ENCODE peak calls at places on chromosomes 3 and 15, in four cellular contexts. One of them, this sample, is unnamed.

GRCh38 chr3:112007641-112008040 is 8.9 kb downstream of the TAGLN3 start:
- DNase-seq in CD8-positive, alpha-beta T cell: no peak
- DNase-seq in CD4-positive, alpha-beta T cell: no peak
- DNase-seq in breast epithelium: no peak
- DNase-seq in this sample: peak; percentile 50

GRCh38 chr3:43213631-43214030 is 72.7 kb upstream of the SNRK start:
- DNase-seq in CD8-positive, alpha-beta T cell: no peak
- DNase-seq in CD4-positive, alpha-beta T cell: no peak
- DNase-seq in breast epithelium: no peak
- DNase-seq in this sample: peak; percentile 18

GRCh38 chr3:58105196-58105595 is 97.0 kb downstream of the FLNB start:
- DNase-seq in CD8-positive, alpha-beta T cell: no peak
- DNase-seq in CD4-positive, alpha-beta T cell: no peak
- DNase-seq in breast epithelium: no peak
- DNase-seq in this sample: no peak

GRCh38 chr3:50028336-50028735 is 60.4 kb upstream of the RBM5 start:
- DNase-seq in CD8-positive, alpha-beta T cell: no peak
- DNase-seq in CD4-positive, alpha-beta T cell: no peak
- DNase-seq in breast epithelium: no peak
- DNase-seq in this sample: no peak

GRCh38 chr3:167883452-167883851 is 147.9 kb downstream of the SERPINI1 start:
- DNase-seq in CD8-positive, alpha-beta T cell: no peak
- DNase-seq in CD4-positive, alpha-beta T cell: no peak
- DNase-seq in breast epithelium: no peak
- DNase-seq in this sample: no peak

GRCh38 chr3:39202094-39202493 is 9.7 kb upstream of the XIRP1 start:
- DNase-seq in CD8-positive, alpha-beta T cell: no peak
- DNase-seq in CD4-positive, alpha-beta T cell: no peak
- DNase-seq in breast epithelium: no peak
- DNase-seq in this sample: no peak

GRCh38 chr3:174973465-174973864 is 114.3 kb downstream of the NAALADL2 start:
- DNase-seq in CD8-positive, alpha-beta T cell: no peak
- DNase-seq in CD4-positive, alpha-beta T cell: no peak
- DNase-seq in breast epithelium: no peak
- DNase-seq in this sample: peak; percentile 87

GRCh38 chr3:177982034-177982433 is 554.2 kb upstream of the KCNMB2 start:
- DNase-seq in CD8-positive, alpha-beta T cell: no peak
- DNase-seq in CD4-positive, alpha-beta T cell: no peak
- DNase-seq in breast epithelium: no peak
- DNase-seq in this sample: no peak

GRCh38 chr15:92383528-92384326 is 10.0 kb upstream of the ST8SIA2 start:
- DNase-seq in CD8-positive, alpha-beta T cell: no peak
- DNase-seq in CD4-positive, alpha-beta T cell: no peak
- DNase-seq in breast epithelium: no peak
- DNase-seq in this sample: no peak

GRCh38 chr3:178845446-178846118 is 226.0 kb downstream of the ZMAT3 start:
- DNase-seq in CD8-positive, alpha-beta T cell: no peak
- DNase-seq in CD4-positive, alpha-beta T cell: no peak
- DNase-seq in breast epithelium: no peak
- DNase-seq in this sample: peak; percentile 10

GRCh38 chr3:169456900-169457299 is 206.6 kb downstream of the MECOM start:
- DNase-seq in CD8-positive, alpha-beta T cell: no peak
- DNase-seq in CD4-positive, alpha-beta T cell: no peak
- DNase-seq in breast epithelium: no peak
- DNase-seq in this sample: no peak

GRCh38 chr15:56654216-56654615 is 79.1 kb downstream of the ZNF280D start:
- DNase-seq in CD8-positive, alpha-beta T cell: no peak
- DNase-seq in CD4-positive, alpha-beta T cell: no peak
- DNase-seq in breast epithelium: no peak
- DNase-seq in this sample: no peak
- TF ChIP-seq CTCF in CD8-positive, alpha-beta T cell: no peak
- TF ChIP-seq CTCF in CD4-positive, alpha-beta T cell: no peak
- TF ChIP-seq CTCF in breast epithelium: no peak
- TF ChIP-seq CTCF in this sample: no peak

DNA sequence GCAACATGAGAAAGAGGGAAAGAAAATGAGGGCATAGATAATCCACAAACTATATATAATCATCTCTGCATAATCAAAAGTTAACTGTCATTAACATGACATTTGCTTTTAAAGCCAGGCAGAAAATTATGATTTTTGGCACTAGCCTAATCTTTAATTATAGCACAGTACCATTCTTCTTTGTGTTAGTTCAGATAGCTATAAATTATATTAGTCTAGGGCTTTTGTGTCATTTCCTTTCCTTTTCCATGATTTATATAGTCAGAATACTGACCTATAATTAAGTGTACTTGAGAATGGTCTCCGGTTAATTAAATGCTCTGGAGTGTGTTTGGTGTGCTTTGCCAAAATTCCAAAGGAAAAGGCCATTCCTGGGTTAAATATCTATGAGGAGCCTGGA is 441.9 kb upstream of the THRB start:
- DNase-seq in CD8-positive, alpha-beta T cell: no peak
- DNase-seq in CD4-positive, alpha-beta T cell: no peak
- DNase-seq in breast epithelium: no peak
- DNase-seq in this sample: no peak
- H3K27me3 ChIP-seq in CD8-positive, alpha-beta T cell: no peaks in the 10 kb centered on the region
- H3K27me3 ChIP-seq in CD4-positive, alpha-beta T cell: no peaks in the 10 kb centered on the region
- H3K27me3 ChIP-seq in breast epithelium: no peaks in the 10 kb centered on the region
- H3K27me3 ChIP-seq in this sample: no peaks in the 10 kb centered on the region

GRCh38 chr3:126857928-126858327 is 125.0 kb upstream of the PLXNA1 start:
- DNase-seq in CD8-positive, alpha-beta T cell: no peak
- DNase-seq in CD4-positive, alpha-beta T cell: no peak
- DNase-seq in breast epithelium: no peak
- DNase-seq in this sample: no peak

GRCh38 chr3:126855374-126855773 is 127.5 kb upstream of the PLXNA1 start:
- DNase-seq in CD8-positive, alpha-beta T cell: no peak
- DNase-seq in CD4-positive, alpha-beta T cell: no peak
- DNase-seq in breast epithelium: no peak
- DNase-seq in this sample: no peak

GRCh38 chr3:126852536-126852935 is 130.4 kb upstream of the PLXNA1 start:
- DNase-seq in CD8-positive, alpha-beta T cell: no peak
- DNase-seq in CD4-positive, alpha-beta T cell: no peak
- DNase-seq in breast epithelium: no peak
- DNase-seq in this sample: no peak

GRCh38 chr3:126851934-126852333 is 131.0 kb upstream of the PLXNA1 start:
- DNase-seq in CD8-positive, alpha-beta T cell: no peak
- DNase-seq in CD4-positive, alpha-beta T cell: no peak
- DNase-seq in breast epithelium: no peak
- DNase-seq in this sample: no peak

GRCh38 chr3:126854666-126855065 is 128.2 kb upstream of the PLXNA1 start:
- DNase-seq in CD8-positive, alpha-beta T cell: no peak
- DNase-seq in CD4-positive, alpha-beta T cell: no peak
- DNase-seq in breast epithelium: no peak
- DNase-seq in this sample: no peak
- TF ChIP-seq CTCF in CD8-positive, alpha-beta T cell: no peak
- TF ChIP-seq CTCF in CD4-positive, alpha-beta T cell: no peak
- TF ChIP-seq CTCF in breast epithelium: no peak
- TF ChIP-seq CTCF in this sample: no peak

DNA sequence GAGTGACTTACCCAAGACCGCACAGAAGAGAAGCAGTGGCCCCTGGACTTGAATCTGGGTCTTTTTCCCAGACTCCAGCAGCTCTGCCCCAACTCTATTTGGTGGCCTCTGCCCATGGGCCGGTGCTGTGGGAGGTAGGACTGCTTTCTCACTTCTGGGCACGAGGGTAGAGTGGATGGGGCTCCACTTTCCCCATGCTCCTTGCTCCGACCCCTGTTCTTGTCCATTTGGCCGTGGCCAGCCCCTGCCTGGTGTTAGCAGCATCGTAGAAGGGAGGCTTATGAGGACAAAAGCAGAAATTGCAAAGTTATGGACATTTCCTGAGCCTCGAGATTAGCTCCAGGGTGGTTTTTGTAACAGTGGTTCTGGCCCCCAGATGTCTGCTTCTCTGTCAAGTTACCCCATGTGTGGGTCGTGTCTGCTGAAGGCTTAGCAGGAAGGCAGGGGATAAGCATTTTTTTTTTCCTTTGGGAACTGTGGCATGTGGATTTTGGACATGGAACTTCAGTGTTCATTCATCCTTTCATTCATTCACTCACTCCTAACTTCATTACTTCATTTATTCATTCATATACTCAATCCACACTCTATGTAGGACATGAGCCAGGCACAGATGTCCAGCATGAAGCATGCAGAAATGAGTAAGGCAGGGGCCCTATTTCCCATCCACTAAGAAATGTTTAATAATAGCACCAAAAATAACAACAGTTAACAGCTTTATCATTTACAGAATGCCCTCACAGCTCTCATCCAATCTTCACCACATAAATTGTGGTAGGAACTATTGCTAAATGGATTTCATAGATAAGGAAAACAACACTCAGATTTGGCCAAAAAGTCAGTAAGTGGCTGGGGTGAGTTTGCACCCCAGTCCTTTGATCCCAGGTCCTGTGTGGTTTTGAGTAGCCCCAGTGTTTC is 180.5 kb downstream of the OPA1 start:
- DNase-seq in CD8-positive, alpha-beta T cell: no peak
- DNase-seq in CD4-positive, alpha-beta T cell: no peak
- DNase-seq in breast epithelium: no peak
- DNase-seq in this sample: no peak
- H3K27me3 ChIP-seq in CD8-positive, alpha-beta T cell: no peaks in the 10 kb centered on the region
- H3K27me3 ChIP-seq in CD4-positive, alpha-beta T cell: peaks cover 7% of the 10 kb centered on the region
- H3K27me3 ChIP-seq in breast epithelium: no peaks in the 10 kb centered on the region
- H3K27me3 ChIP-seq in this sample: peaks cover 2% of the 10 kb centered on the region

DNA sequence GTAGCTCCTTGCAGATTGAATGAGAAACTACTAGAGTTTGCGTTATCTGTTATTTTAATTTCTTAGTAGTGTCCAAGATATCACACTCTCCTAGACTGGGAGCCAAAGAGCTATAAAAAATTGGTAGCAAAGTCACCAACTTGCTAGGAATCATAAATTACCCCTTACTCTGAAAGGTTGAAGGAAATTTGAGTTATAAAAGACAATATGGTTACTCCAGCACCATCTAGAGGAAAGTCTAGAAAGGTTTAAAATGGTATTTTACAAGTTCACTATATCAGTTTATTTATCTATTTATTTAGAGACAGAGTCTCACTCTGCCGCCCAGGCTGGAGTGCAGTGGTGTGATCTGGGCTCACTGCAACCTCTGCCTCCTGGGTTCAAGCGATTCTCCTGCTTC is 121.6 kb downstream of the RBPMS2 start:
- DNase-seq in CD8-positive, alpha-beta T cell: no peak
- DNase-seq in CD4-positive, alpha-beta T cell: no peak
- DNase-seq in breast epithelium: no peak
- DNase-seq in this sample: no peak
- TF ChIP-seq CTCF in CD8-positive, alpha-beta T cell: peak; percentile 67
- TF ChIP-seq CTCF in CD4-positive, alpha-beta T cell: peak; percentile 59
- TF ChIP-seq CTCF in breast epithelium: no peak
- TF ChIP-seq CTCF in this sample: peak; percentile 61

DNA sequence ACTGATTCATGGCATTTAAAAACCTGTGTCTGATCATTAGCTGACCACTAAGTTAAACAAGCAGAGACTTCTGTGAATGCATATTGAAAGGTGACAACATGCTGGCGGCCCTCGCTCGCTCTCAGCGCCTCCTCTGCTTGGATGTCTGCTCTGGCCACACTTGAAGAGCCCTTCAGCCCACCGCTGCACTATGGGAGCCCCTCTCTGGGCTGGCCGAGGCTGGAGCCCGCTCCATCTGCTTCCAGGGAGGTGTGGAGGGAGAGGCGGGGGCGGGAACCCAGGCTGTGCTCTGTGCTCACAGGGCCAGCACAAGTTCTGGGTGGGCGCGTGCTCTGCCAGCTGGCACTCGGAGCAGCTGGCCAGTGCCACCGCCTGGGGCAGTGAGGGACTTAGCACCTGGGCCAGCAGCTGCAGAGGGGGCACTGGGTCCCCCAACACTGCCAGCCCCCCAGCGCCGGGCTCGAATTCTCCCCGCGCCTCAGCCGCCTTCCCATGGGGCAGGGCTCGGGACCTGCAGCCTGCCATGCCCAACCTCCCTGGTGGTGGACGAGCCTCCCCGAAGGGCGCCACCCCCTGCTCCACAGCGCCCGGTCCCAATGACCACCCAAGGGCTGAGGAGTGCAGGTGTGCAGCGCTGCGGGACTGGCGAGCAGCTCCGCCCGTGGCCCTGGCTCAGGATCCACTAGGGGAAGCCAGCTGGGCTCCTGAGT is 252.4 kb downstream of the ZIC4 start:
- DNase-seq in CD8-positive, alpha-beta T cell: no peak
- DNase-seq in CD4-positive, alpha-beta T cell: no peak
- DNase-seq in breast epithelium: no peak
- DNase-seq in this sample: no peak
- H3K27me3 ChIP-seq in CD8-positive, alpha-beta T cell: no peaks in the 10 kb centered on the region
- H3K27me3 ChIP-seq in CD4-positive, alpha-beta T cell: no peaks in the 10 kb centered on the region
- H3K27me3 ChIP-seq in breast epithelium: no peaks in the 10 kb centered on the region
- H3K27me3 ChIP-seq in this sample: no peaks in the 10 kb centered on the region

DNA sequence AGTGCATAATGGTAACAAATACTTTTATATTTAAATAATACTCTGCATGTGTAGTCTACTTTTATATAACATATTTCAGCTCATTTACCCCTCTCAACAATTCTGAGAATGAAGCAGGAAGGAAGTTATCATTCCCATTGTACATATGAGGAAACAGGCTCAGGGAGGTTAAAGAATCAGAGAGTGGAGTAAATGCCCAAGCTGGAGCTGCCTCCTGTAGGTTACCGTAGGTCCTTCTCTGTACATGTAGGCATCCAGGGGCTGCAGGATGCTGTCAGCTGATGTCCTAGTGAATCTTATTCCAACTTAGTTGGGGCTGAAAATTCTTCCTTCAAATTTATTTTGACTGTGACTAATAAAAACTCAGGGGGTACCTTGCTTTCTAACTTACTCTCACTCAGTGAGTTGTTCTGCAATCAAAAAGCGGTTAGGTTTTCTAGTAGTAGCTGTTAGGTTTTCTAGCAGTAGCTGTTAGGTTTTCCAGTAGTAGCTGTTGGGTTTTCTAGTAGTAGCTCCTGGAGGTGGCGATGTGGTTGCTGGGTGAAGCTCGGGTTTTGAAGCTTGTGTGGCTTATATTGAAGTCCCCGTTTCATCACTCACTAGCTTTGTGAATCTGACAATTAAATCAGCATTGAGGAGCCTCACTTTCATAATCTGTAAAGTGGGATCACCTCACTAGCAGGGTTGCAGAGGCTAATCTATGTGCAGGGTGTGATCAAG is 357.0 kb downstream of the NR2F2 start:
- DNase-seq in CD8-positive, alpha-beta T cell: no peak
- DNase-seq in CD4-positive, alpha-beta T cell: no peak
- DNase-seq in breast epithelium: no peak
- DNase-seq in this sample: no peak
- TF ChIP-seq CTCF in CD8-positive, alpha-beta T cell: no peak
- TF ChIP-seq CTCF in CD4-positive, alpha-beta T cell: no peak
- TF ChIP-seq CTCF in breast epithelium: no peak
- TF ChIP-seq CTCF in this sample: no peak

GRCh38 chr15:43153269-43153668 is 19.9 kb downstream of the TMEM62 start:
- DNase-seq in CD8-positive, alpha-beta T cell: no peak
- DNase-seq in CD4-positive, alpha-beta T cell: no peak
- DNase-seq in breast epithelium: no peak
- DNase-seq in this sample: no peak

GRCh38 chr15:43146187-43146586 is 12.8 kb downstream of the TMEM62 start:
- DNase-seq in CD8-positive, alpha-beta T cell: no peak
- DNase-seq in CD4-positive, alpha-beta T cell: no peak
- DNase-seq in breast epithelium: no peak
- DNase-seq in this sample: no peak

GRCh38 chr15:43150171-43150929 is 17.0 kb downstream of the TMEM62 start:
- DNase-seq in CD8-positive, alpha-beta T cell: no peak
- DNase-seq in CD4-positive, alpha-beta T cell: no peak
- DNase-seq in breast epithelium: no peak
- DNase-seq in this sample: peak; percentile 100

GRCh38 chr15:43151688-43152087 is 18.3 kb downstream of the TMEM62 start:
- DNase-seq in CD8-positive, alpha-beta T cell: no peak
- DNase-seq in CD4-positive, alpha-beta T cell: no peak
- DNase-seq in breast epithelium: no peak
- DNase-seq in this sample: no peak
- H3K27me3 ChIP-seq in CD8-positive, alpha-beta T cell: no peaks in the 10 kb centered on the region
- H3K27me3 ChIP-seq in CD4-positive, alpha-beta T cell: no peaks in the 10 kb centered on the region
- H3K27me3 ChIP-seq in breast epithelium: no peaks in the 10 kb centered on the region
- H3K27me3 ChIP-seq in this sample: no peaks in the 10 kb centered on the region

This sample was measured in foreskin keratinocyte.